ENCODE peak calls at places on chromosomes 2 and 18, in nine cellular contexts. Q, G, C, S, R, J, B, X and L are unnamed samples.
A peak's percentile ranks its signal among the peaks of the same experiment; 100 is the strongest.

GRCh38 chr2:157747695-157748370 is 119.2 kb upstream of the ACVR1C start:
- DNase-seq in R (peak; percentile 60), Q (no peak), B (peak; percentile 56), G (no peak), S (no peak), C (no peak), J (no peak), X (no peak), L (no peak)

GRCh38 chr2:15042824-15043223 is 410.3 kb downstream of the LRATD1 start:
- DNase-seq in S (no peak), X (no peak), C (no peak), R (peak; percentile 41), J (no peak), B (peak; percentile 16), Q (no peak), G (no peak), L (no peak)

GRCh38 chr2:133417410-133417809 is 150.9 kb downstream of the NCKAP5 start:
- DNase-seq in J (no peak), B (no peak), C (no peak), Q (no peak), G (peak; percentile 56), X (peak; percentile 29), S (no peak), R (no peak), L (no peak)

GRCh38 chr18:36188912-36189311 is 1.6 kb downstream of the MOCOS start:
- DNase-seq in X (no peak), Q (no peak), J (no peak), G (no peak), S (no peak), B (no peak), R (no peak), C (no peak), L (no peak)

GRCh38 chr2:118386636-118387302 is 298.5 kb downstream of the INSIG2 start:
- DNase-seq in J (no peak), S (no peak), C (no peak), R (peak; percentile 98), X (no peak), G (no peak), B (no peak), Q (no peak), L (no peak)

GRCh38 chr18:48777737-48778111 is 173.0 kb downstream of the SMAD7 start:
- DNase-seq in S (no peak), J (no peak), R (peak; percentile 21), C (no peak), X (no peak), Q (no peak), B (peak; percentile 64), G (no peak), L (no peak)

GRCh38 chr18:10752407-10752806 is 226.6 kb downstream of the NAPG start:
- DNase-seq in X (no peak), J (no peak), S (no peak), Q (no peak), G (no peak), B (no peak), C (no peak), R (no peak), L (no peak)

GRCh38 chr2:63027220-63027619 is 23.4 kb upstream of the OTX1 start:
- DNase-seq in J (no peak), C (no peak), R (no peak), Q (no peak), S (no peak), G (no peak), X (no peak), B (no peak), L (no peak)

GRCh38 chr2:106057206-106057605 is 136.9 kb downstream of the UXS1 start:
- DNase-seq in B (no peak), X (no peak), Q (no peak), C (no peak), S (no peak), R (peak; percentile 72), J (peak; percentile 67), G (no peak), L (no peak)

GRCh38 chr2:9347411-9347853 is 75.9 kb downstream of the ITGB1BP1 start:
- DNase-seq in S (no peak), B (peak; percentile 82), R (no peak), X (no peak), J (no peak), Q (no peak), C (peak; percentile 16), G (no peak), L (no peak)

GRCh38 chr18:37538526-37539205 is 26.9 kb downstream of the CELF4 start:
- DNase-seq in X (no peak), S (no peak), C (no peak), G (no peak), J (no peak), B (no peak), Q (no peak), R (no peak), L (no peak)

GRCh38 chr2:134592380-134592779 is 126.4 kb downstream of the TMEM163 start:
- DNase-seq in B (no peak), S (no peak), J (no peak), R (no peak), X (no peak), G (no peak), C (no peak), Q (no peak), L (no peak)